ENCODE peak calls at places on chromosomes 16 and 17, in eight cellular contexts. H is SK-N-SH, K is cardiac fibroblast, S is esophagus squamous epithelium, A is brain microvascular endothelial cell, Y is astrocyte of the spinal cord, W is lower leg skin, G is H1. T is an unnamed sample.

GRCh38 chr17:237406-237955 is 56.0 kb upstream of the DOC2B start:
- DNase-seq in H (no peak), K (no peak), S (no peak), A (no peak), Y (no peak), W (no peak), G (peak), T (peak)

GRCh38 chr16:30786115-30786935 is 680 bp downstream of the ZNF629 start:
- DNase-seq in H (peak), K (peak), S (no peak), A (peak), Y (peak), W (no peak), G (peak), T (no peak)

GRCh38 chr16:17367932-17368331 is 102.8 kb downstream of the XYLT1 start:
- DNase-seq in H (peak), K (peak), S (no peak), A (peak), Y (peak), W (no peak), G (peak), T (no peak)

GRCh38 chr17:17235212-17236174 is 1.5 kb downstream of the FLCN start:
- DNase-seq in H (no peak), K (peak), S (no peak), A (peak), Y (peak), W (no peak), G (no peak), T (peak)

GRCh38 chr16:19583665-19584300 is 28.3 kb downstream of the VPS35L start:
- DNase-seq in H (peak), K (peak), S (no peak), A (peak), Y (peak), W (no peak), G (no peak), T (no peak)

GRCh38 chr17:16425698-16426659 is 10.6 kb downstream of the TRPV2 start:
- DNase-seq in H (no peak), K (no peak), S (no peak), A (no peak), Y (no peak), W (no peak), G (no peak), T (no peak)

GRCh38 chr17:60526726-60527125 is 684 bp upstream of the APPBP2 start:
- DNase-seq in H (peak), K (peak), S (no peak), A (no peak), Y (no peak), W (no peak), G (no peak), T (no peak)

GRCh38 chr16:85401917-85402766 is 211.0 kb upstream of the GSE1 start:
- DNase-seq in H (no peak), K (no peak), S (no peak), A (no peak), Y (no peak), W (no peak), G (peak), T (peak)

GRCh38 chr16:68608330-68608729 is 36.8 kb upstream of the CDH3 start:
- DNase-seq in H (no peak), K (no peak), S (no peak), A (no peak), Y (no peak), W (no peak), G (no peak), T (no peak)

GRCh38 chr17:19470529-19471261 is 59.7 kb downstream of the RNF112 start:
- DNase-seq in H (no peak), K (peak), S (no peak), A (no peak), Y (no peak), W (peak), G (peak), T (no peak)

GRCh38 chr16:72285324-72285723 is 113.4 kb upstream of the PMFBP1 start:
- DNase-seq in H (no peak), K (no peak), S (no peak), A (no peak), Y (no peak), W (no peak), G (peak), T (no peak)

GRCh38 chr17:77693776-77694175 is 264.7 kb upstream of the TNRC6C start:
- DNase-seq in H (no peak), K (no peak), S (no peak), A (no peak), Y (no peak), W (no peak), G (no peak), T (no peak)

GRCh38 chr17:44065668-44066203 is 735 bp downstream of the LSM12 start:
- DNase-seq in H (no peak), K (no peak), S (no peak), A (no peak), Y (peak), W (no peak), G (no peak), T (no peak)

GRCh38 chr16:22380529-22380928 is 6.1 kb upstream of the CDR2 start:
- DNase-seq in H (no peak), K (peak), S (no peak), A (no peak), Y (no peak), W (no peak), G (no peak), T (no peak)

GRCh38 chr17:59488805-59489204 is 76.6 kb upstream of the DHX40 start:
- DNase-seq in H (no peak), K (no peak), S (no peak), A (no peak), Y (no peak), W (no peak), G (no peak), T (no peak)
- H3K4me3 ChIP-seq in H (no peak), K (no peak), S (no peak), A (no peak), Y (no peak), W (no peak), G (no peak), T (no peak)

GRCh38 chr17:38873646-38874380 is 4.0 kb downstream of the LASP1 start:
- DNase-seq in H (no peak), K (no peak), S (no peak), A (no peak), Y (no peak), W (no peak), G (no peak), T (no peak)

GRCh38 chr17:38875477-38876080 is 5.7 kb downstream of the LASP1 start:
- DNase-seq in H (no peak), K (no peak), S (no peak), A (no peak), Y (no peak), W (no peak), G (no peak), T (no peak)

GRCh38 chr17:38874505-38875419 is 4.9 kb downstream of the LASP1 start:
- DNase-seq in H (no peak), K (peak), S (no peak), A (no peak), Y (no peak), W (no peak), G (no peak), T (no peak)

GRCh38 chr17:38879878-38880727 is 10.2 kb downstream of the LASP1 start:
- DNase-seq in H (no peak), K (peak), S (no peak), A (peak), Y (peak), W (no peak), G (peak), T (no peak)

DNA sequence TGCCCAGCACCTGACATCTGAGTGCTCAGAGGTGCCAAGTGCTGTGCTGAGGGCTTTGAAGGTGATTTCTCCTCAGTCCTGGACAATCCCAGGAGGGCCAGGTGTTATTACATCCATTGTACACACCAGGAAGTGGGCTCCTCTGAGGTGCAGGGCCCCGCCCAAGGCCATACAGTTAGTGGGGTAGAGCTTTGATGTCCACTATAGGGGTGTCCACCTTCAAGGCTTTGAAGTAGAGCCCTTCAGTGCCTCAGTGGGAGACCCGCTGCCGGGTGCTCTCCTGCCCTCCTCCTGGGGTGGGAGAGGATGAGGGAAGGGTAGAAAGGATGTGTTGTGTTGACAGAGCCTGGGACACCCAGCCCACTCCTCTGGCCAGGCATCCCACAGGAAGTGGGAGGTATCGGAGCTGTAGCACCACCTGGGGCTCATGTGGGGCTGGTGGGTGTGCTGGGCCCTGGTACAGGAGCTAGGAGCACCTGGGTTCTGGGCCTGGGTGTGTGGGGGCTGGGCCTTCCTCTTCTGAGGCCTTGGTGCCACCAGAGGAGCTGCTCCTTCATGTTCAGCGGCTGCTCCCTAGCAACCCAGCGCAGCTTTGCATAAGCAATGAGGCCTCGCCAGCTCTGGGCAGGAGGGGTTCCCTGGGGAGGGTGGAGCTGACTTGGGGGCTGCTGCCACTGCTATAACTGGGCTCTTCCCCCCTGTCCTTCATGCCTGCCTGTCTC is 7.4 kb downstream of the LASP1 start:
- DNase-seq in H (no peak), K (no peak), S (no peak), A (no peak), Y (no peak), W (no peak), G (no peak), T (no peak)
- TF ChIP-seq CTCF in H (no peak), K (no peak), S (no peak), A (no peak), Y (no peak), W (no peak), G (peak), T (no peak)

GRCh38 chr17:42660692-42661345 is 1.7 kb downstream of the TUBG2 start:
- DNase-seq in H (no peak), K (peak), S (no peak), A (no peak), Y (peak), W (no peak), G (no peak), T (no peak)
- H3K4me3 ChIP-seq in H (no peak), K (no peak), S (no peak), A (no peak), Y (no peak), W (no peak), G (no peak), T (no peak)

DNA sequence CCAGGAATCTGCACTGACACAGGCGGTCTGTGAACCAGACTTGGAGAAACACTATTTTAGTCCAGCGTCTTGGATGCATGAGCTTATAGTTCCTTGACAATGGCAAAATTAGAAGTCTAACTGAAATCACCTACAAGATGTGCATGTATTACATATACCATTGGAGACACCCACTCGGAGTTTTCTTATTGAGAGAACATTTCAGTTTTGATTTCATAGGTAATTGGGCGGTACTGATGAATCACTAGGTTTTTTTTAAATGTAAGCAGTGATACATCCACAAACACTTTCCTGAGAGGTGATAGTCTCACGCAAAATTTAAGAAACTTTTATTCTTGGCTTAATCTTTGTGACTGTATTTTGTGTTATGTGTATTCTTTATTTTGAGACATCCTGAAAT is 69.8 kb downstream of the PRKCA start:
- DNase-seq in H (no peak), K (no peak), S (no peak), A (no peak), Y (no peak), W (no peak), G (no peak), T (no peak)
- TF ChIP-seq CTCF in H (no peak), K (no peak), S (no peak), A (no peak), Y (no peak), W (no peak), G (no peak), T (no peak)

DNA sequence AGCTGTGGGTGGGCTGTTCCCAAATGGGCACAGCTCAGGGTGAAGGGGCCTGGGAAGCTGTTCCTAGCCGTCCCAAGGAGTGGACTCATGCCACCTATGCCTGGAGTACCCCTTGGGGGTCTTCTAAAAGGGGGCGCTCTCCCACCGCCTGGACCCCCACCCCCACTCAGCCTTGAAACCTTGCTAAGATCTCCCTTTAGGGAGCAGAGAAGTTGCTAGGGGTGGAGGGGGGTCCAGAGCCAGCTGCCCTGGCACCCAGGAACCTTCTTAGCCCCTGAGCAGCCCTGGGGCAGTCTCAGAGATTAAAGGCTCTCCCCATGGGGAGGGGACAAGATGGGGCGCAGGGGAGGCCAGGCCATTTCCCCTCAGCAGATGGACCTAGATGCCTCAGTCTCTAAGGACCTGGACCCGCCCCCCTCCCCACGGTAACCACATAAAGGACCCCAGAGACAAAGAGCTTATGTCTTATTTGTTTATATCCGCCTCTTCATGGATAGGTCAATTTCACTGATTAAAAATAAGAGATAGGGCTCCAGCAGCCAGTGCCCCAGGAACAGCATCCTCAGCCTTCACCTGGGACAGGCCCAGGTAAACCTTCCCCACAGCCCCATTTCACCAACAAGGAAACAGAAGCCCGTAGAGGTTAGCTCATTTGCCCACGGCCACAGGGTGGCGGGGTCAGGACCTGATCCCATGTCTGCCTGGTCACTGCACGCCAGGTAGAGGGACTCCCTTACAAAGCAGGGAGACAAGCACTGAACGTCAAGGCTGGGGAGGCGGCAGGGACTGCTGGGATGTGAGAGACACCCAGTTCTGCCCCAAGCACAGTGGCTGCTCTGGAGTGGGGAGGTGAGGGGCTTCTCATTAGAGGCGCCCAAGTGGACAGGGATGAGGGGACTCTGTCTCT is 3.4 kb downstream of the MTSS2 start:
- DNase-seq in H (no peak), K (no peak), S (no peak), A (no peak), Y (no peak), W (no peak), G (no peak), T (no peak)
- H3K4me3 ChIP-seq in H (no peak), K (no peak), S (peak), A (no peak), Y (no peak), W (no peak), G (no peak), T (no peak)

T was measured in left lung.